ENCODE peak calls at places on chromosomes 11 and 22, in four cellular contexts. H is HepG2, P is HCT116, U is GM12878. O is an unnamed sample.

GRCh38 chr11:36079911-36080310 is 136.0 kb downstream of the LDLRAD3 start:
- DNase-seq in H (no peak), P (no peak), U (no peak), O (no peak)

GRCh38 chr11:69540118-69541000 is 58.9 kb downstream of the LINC01488 start:
- DNase-seq in H (peak; percentile 26), P (no peak), U (no peak), O (no peak)

GRCh38 chr11:63720611-63721010 is 39.3 kb downstream of the RTN3 start:
- DNase-seq in H (no peak), P (no peak), U (no peak), O (no peak)

GRCh38 chr22:20750461-20751184 is 23.3 kb upstream of the SERPIND1 start:
- DNase-seq in H (no peak), P (no peak), U (peak; percentile 59), O (no peak)

GRCh38 chr11:66157182-66157864 is 87.3 kb downstream of the PACS1 start:
- DNase-seq in H (no peak), P (no peak), U (no peak), O (no peak)

GRCh38 chr11:325796-326591 is 5.3 kb upstream of the IFITM3 start:
- DNase-seq in H (no peak), P (no peak), U (no peak), O (no peak)

GRCh38 chr11:35035894-35036408 is 103.0 kb upstream of the CD44 start:
- DNase-seq in H (no peak), P (no peak), U (peak; percentile 85), O (no peak)

GRCh38 chr11:5242933-5243844 is 6.5 kb downstream of the HBG1 start:
- DNase-seq in H (no peak), P (no peak), U (no peak), O (no peak)

GRCh38 chr11:79227732-79228416 is 213.0 kb downstream of the TENM4 start:
- DNase-seq in H (no peak), P (no peak), U (no peak), O (no peak)

GRCh38 chr11:77196961-77197360 is 68.9 kb downstream of the MYO7A start:
- DNase-seq in H (no peak), P (no peak), U (no peak), O (no peak)

GRCh38 chr22:27460596-27461347 is 340.8 kb downstream of the MN1 start:
- DNase-seq in H (no peak), P (no peak), U (no peak), O (no peak)

GRCh38 chr11:10038916-10039315 is 255.1 kb downstream of the SBF2 start:
- DNase-seq in H (no peak), P (no peak), U (no peak), O (no peak)

GRCh38 chr11:45156731-45157130 is 10.3 kb downstream of the PRDM11 start:
- DNase-seq in H (no peak), P (no peak), U (no peak), O (no peak)

GRCh38 chr11:32892355-32893090 is at the start of gene QSER1:
- DNase-seq in H (peak; percentile 35), P (no peak), U (no peak), O (peak; percentile 79)

GRCh38 chr11:64870176-64870892 is 8.1 kb downstream of the EHD1 start:
- DNase-seq in H (peak; percentile 74), P (no peak), U (no peak), O (no peak)

GRCh38 chr22:40525250-40525884 is 111.2 kb downstream of the MRTFA start:
- DNase-seq in H (peak; percentile 31), P (no peak), U (no peak), O (no peak)

GRCh38 chr11:36300651-36301050 is 4.6 kb downstream of the PRR5L start:
- DNase-seq in H (no peak), P (no peak), U (no peak), O (no peak)

GRCh38 chr11:104490182-104490581 is 326.2 kb upstream of the PDGFD start:
- DNase-seq in H (no peak), P (no peak), U (no peak), O (no peak)
- TF ChIP-seq JUND in H (no peak), P (no peak), U (no peak), O (no peak)

GRCh38 chr11:133886029-133886428 is 40.7 kb upstream of the SPATA19 start:
- DNase-seq in H (no peak), P (no peak), U (no peak), O (no peak)
- TF ChIP-seq JUND in H (no peak), P (no peak), U (no peak), O (no peak)

GRCh38 chr11:118000850-118001228 is 14.6 kb downstream of the IL10RA start:
- DNase-seq in H (no peak), P (no peak), U (no peak), O (no peak)
- TF ChIP-seq JUND in H (no peak), P (no peak), U (no peak), O (no peak)

DNA sequence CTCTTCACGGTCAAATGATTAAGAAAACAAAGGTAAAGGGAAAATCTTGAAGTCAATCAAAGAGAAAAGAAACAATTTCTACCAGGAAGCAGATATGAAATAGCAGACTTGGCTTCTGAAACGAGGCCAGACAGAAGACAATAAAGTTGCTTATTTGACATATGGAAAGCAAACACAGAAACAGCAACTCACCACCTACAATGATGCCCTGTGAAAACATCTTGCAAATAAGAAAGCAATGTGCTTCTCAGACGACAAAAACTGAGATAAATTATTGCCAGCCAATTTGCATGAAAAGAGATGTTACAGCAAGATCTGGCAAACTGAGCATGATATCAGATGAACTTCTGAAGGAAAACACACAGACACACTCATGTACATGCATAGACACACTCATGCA is 45.9 kb upstream of the CTSC start:
- DNase-seq in H (no peak), P (no peak), U (no peak), O (no peak)
- TF ChIP-seq JUND in H (no peak), P (no peak), U (no peak), O (no peak)

GRCh38 chr11:72589802-72590761 is 84.1 kb downstream of the PDE2A start:
- DNase-seq in H (peak; percentile 48), P (no peak), U (no peak), O (no peak)
- TF ChIP-seq JUND in H (no peak), P (no peak), U (no peak), O (no peak)

GRCh38 chr22:38504731-38505594 is 1.1 kb downstream of the DDX17 start:
- DNase-seq in H (peak; percentile 53), P (no peak), U (no peak), O (no peak)
- TF ChIP-seq JUND in H (no peak), P (no peak), U (no peak), O (no peak)

DNA sequence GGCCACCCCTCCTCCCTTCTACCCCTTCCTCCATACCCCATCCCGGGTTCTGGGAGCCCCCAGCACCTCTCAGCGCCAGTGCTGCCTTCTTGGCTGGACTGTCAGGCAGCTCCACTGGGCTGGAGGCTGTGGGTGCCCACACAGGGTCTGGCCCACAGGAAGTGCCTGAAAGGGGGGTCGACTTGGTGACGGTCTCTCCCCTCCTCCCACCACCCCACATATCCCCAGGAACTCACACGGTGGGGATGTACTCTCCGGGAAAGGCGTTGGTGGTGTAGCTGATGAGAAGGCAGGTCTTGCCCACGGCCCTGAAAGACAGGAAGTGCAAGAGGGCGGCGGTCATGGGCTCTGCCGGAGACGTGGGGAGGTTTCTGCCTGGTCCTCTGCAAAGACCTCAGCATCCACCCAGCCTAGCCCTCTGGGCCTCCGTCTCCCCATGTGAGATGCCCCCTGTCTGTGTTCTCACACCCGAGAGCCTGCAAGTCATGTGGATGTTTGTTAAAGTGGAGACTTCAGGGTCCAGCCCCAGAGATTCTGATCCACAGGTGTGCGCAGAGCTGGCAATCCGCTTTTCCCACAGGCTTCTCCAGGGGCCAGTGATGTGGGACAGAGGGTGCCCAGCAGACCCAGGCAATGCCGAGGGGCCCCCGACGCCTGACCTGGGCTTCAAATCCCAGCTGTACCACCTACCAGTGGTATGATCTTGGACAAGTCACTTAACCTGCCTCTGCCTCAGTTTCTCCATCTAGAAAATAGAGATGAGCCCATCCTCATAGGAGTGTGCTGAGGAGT is 2.5 kb downstream of the RAC2 start:
- DNase-seq in H (no peak), P (no peak), U (no peak), O (no peak)
- TF ChIP-seq JUND in H (no peak), P (no peak), U (no peak), O (no peak)

DNA sequence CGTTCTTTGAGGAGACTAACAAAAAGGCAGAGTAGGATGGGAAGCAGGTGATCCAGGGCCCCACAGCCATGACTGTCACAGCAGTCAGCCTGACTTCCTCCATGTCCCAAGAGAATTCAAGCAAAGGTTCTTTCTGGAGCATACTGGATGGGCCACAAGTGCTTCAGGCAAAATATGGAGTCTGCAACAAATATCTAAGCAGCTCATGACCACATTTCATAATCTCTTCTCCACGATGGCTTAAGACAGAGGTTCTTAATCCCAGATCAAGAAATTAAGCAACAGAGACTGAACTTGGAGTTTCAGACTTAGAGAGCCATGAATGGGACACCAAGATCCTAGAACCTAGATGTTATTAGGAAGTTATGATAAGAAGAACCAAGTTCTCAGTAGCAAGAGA is 31.6 kb downstream of the GUCY1A2 start:
- DNase-seq in H (no peak), P (no peak), U (no peak), O (no peak)
- TF ChIP-seq JUND in H (no peak), P (no peak), U (no peak), O (no peak)

O was measured in T47D.